ENCODE peak calls at places on chromosomes 5 and 9, in nine cellular contexts. G is tibial artery; N is stimulated activated CD4-positive, alpha-beta T cell treated with anti-CD3 and anti-CD28 coated beads, Interleukin-2, amount 100 ng/mL, for 48 hours; Y is CD8-positive, alpha-beta memory T cell; X is C1 segment of cervical spinal cord; B is nucleus accumbens; Q is NCI-H1694 treated with DMSO at 0.1 percent for 48 hours; R is brain microvascular endothelial cell; M is GM03348. S is an unnamed sample.
A peak's percentile ranks its signal among the peaks of the same experiment; 100 is the strongest.

GRCh38 chr9:77016526-77017504 is 2.6 kb upstream of the FOXB2 start:
- DNase-seq in G (no peak), N (no peak), Y (no peak), X (no peak), B (no peak), Q (no peak), R (no peak), M (no peak), S (no peak)

GRCh38 chr5:171419663-171420428 is 399 bp downstream of the FGF18 start:
- DNase-seq in G (no peak), N (peak; percentile 17), Y (peak; percentile 19), X (no peak), B (no peak), Q (no peak), R (no peak), M (peak; percentile 67), S (no peak)

GRCh38 chr9:137812356-137813023 is 65.1 kb upstream of the CACNA1B start:
- DNase-seq in G (no peak), N (no peak), Y (no peak), X (no peak), B (no peak), Q (no peak), R (no peak), M (no peak), S (no peak)

GRCh38 chr5:33470544-33470943 is 29.8 kb downstream of the TARS1 start:
- DNase-seq in G (no peak), N (no peak), Y (no peak), X (no peak), B (no peak), Q (peak; percentile 37), R (peak; percentile 52), M (peak; percentile 21), S (no peak)

GRCh38 chr5:140112685-140113179 is 1.2 kb upstream of the PURA start:
- DNase-seq in G (no peak), N (no peak), Y (no peak), X (no peak), B (no peak), Q (no peak), R (no peak), M (peak; percentile 52), S (no peak)

GRCh38 chr5:5192681-5193080 is 52.6 kb downstream of the ADAMTS16 start:
- DNase-seq in G (no peak), N (no peak), Y (no peak), X (no peak), B (no peak), Q (no peak), R (no peak), M (no peak), S (no peak)

GRCh38 chr5:126471875-126472537 is 48.8 kb downstream of the GRAMD2B start:
- DNase-seq in G (no peak), N (no peak), Y (no peak), X (no peak), B (no peak), Q (no peak), R (peak; percentile 76), M (peak; percentile 68), S (no peak)

GRCh38 chr5:141186897-141187512 is at the start of gene PCDHB9:
- DNase-seq in G (no peak), N (peak; percentile 14), Y (no peak), X (no peak), B (no peak), Q (no peak), R (no peak), M (peak; percentile 51), S (peak; percentile 23)

GRCh38 chr5:56595561-56595960 is 219.8 kb upstream of the MAP3K1 start:
- DNase-seq in G (no peak), N (no peak), Y (no peak), X (no peak), B (no peak), Q (no peak), R (no peak), M (no peak), S (no peak)

GRCh38 chr5:1892685-1893445 is 10.1 kb upstream of the IRX4 start:
- DNase-seq in G (no peak), N (no peak), Y (no peak), X (no peak), B (no peak), Q (no peak), R (no peak), M (no peak), S (no peak)

GRCh38 chr5:161030219-161030618 is 178.2 kb upstream of the ATP10B start:
- DNase-seq in G (no peak), N (no peak), Y (no peak), X (no peak), B (no peak), Q (no peak), R (no peak), M (no peak), S (no peak)

GRCh38 chr9:19375536-19375935 is 4.5 kb downstream of the RPS6 start:
- DNase-seq in G (no peak), N (no peak), Y (no peak), X (no peak), B (no peak), Q (no peak), R (no peak), M (peak; percentile 13), S (no peak)

GRCh38 chr5:147442134-147442726 is 67.6 kb downstream of the DPYSL3 start:
- DNase-seq in G (no peak), N (no peak), Y (no peak), X (no peak), B (no peak), Q (no peak), R (no peak), M (no peak), S (no peak)